ENCODE peak calls at places on chromosome 2, in nine cellular contexts. One of them, this sample, is unnamed.

GRCh38 chr2:10161206-10161931 is 38.8 kb downstream of the RRM2 start:
- DNase-seq in brain microvascular endothelial cell: peak
- DNase-seq in mesothelial cell of epicardium: no peak
- DNase-seq in A549: no peak
- DNase-seq in HFFc6: peak
- DNase-seq in pancreas: no peak
- DNase-seq in K562: no peak
- DNase-seq in dorsolateral prefrontal cortex: no peak
- DNase-seq in MM.1S: no peak
- DNase-seq in this sample: no peak

GRCh38 chr2:220076734-220077133 is 449.3 kb downstream of the SLC4A3 start:
- DNase-seq in brain microvascular endothelial cell: peak
- DNase-seq in mesothelial cell of epicardium: no peak
- DNase-seq in A549: no peak
- DNase-seq in HFFc6: peak
- DNase-seq in pancreas: no peak
- DNase-seq in K562: no peak
- DNase-seq in dorsolateral prefrontal cortex: no peak
- DNase-seq in MM.1S: no peak
- DNase-seq in this sample: no peak

GRCh38 chr2:88481937-88482336 is 29.4 kb upstream of the FOXI3 start:
- DNase-seq in brain microvascular endothelial cell: peak
- DNase-seq in mesothelial cell of epicardium: no peak
- DNase-seq in A549: no peak
- DNase-seq in HFFc6: peak
- DNase-seq in pancreas: no peak
- DNase-seq in K562: no peak
- DNase-seq in dorsolateral prefrontal cortex: no peak
- DNase-seq in MM.1S: no peak
- DNase-seq in this sample: no peak

GRCh38 chr2:233563663-233564430 is 2.7 kb downstream of the USP40 start:
- DNase-seq in brain microvascular endothelial cell: peak
- DNase-seq in mesothelial cell of epicardium: no peak
- DNase-seq in A549: no peak
- DNase-seq in HFFc6: no peak
- DNase-seq in pancreas: no peak
- DNase-seq in K562: no peak
- DNase-seq in dorsolateral prefrontal cortex: no peak
- DNase-seq in MM.1S: no peak
- DNase-seq in this sample: no peak

GRCh38 chr2:11175293-11175795 is 20.1 kb downstream of the SLC66A3 start:
- DNase-seq in brain microvascular endothelial cell: peak
- DNase-seq in mesothelial cell of epicardium: no peak
- DNase-seq in A549: no peak
- DNase-seq in HFFc6: peak
- DNase-seq in pancreas: no peak
- DNase-seq in K562: no peak
- DNase-seq in dorsolateral prefrontal cortex: no peak
- DNase-seq in MM.1S: no peak
- DNase-seq in this sample: no peak

GRCh38 chr2:42102606-42103450 is 55.0 kb downstream of the PKDCC start:
- DNase-seq in brain microvascular endothelial cell: peak
- DNase-seq in mesothelial cell of epicardium: peak
- DNase-seq in A549: no peak
- DNase-seq in HFFc6: no peak
- DNase-seq in pancreas: peak
- DNase-seq in K562: no peak
- DNase-seq in dorsolateral prefrontal cortex: no peak
- DNase-seq in MM.1S: no peak
- DNase-seq in this sample: no peak

GRCh38 chr2:203440671-203441070 is 94.4 kb downstream of the RAPH1 start:
- DNase-seq in brain microvascular endothelial cell: no peak
- DNase-seq in mesothelial cell of epicardium: no peak
- DNase-seq in A549: no peak
- DNase-seq in HFFc6: no peak
- DNase-seq in pancreas: no peak
- DNase-seq in K562: no peak
- DNase-seq in dorsolateral prefrontal cortex: no peak
- DNase-seq in MM.1S: no peak
- DNase-seq in this sample: no peak

GRCh38 chr2:71379086-71379485 is 47.5 kb downstream of the ZNF638 start:
- DNase-seq in brain microvascular endothelial cell: peak
- DNase-seq in mesothelial cell of epicardium: no peak
- DNase-seq in A549: no peak
- DNase-seq in HFFc6: peak
- DNase-seq in pancreas: no peak
- DNase-seq in K562: peak
- DNase-seq in dorsolateral prefrontal cortex: no peak
- DNase-seq in MM.1S: peak
- DNase-seq in this sample: no peak

GRCh38 chr2:147222506-147222905 is 622.3 kb upstream of the ACVR2A start:
- DNase-seq in brain microvascular endothelial cell: no peak
- DNase-seq in mesothelial cell of epicardium: no peak
- DNase-seq in A549: no peak
- DNase-seq in HFFc6: no peak
- DNase-seq in pancreas: no peak
- DNase-seq in K562: no peak
- DNase-seq in dorsolateral prefrontal cortex: no peak
- DNase-seq in MM.1S: no peak
- DNase-seq in this sample: no peak

GRCh38 chr2:213119061-213119809 is 32.2 kb downstream of the IKZF2 start:
- DNase-seq in brain microvascular endothelial cell: peak
- DNase-seq in mesothelial cell of epicardium: no peak
- DNase-seq in A549: no peak
- DNase-seq in HFFc6: peak
- DNase-seq in pancreas: no peak
- DNase-seq in K562: no peak
- DNase-seq in dorsolateral prefrontal cortex: no peak
- DNase-seq in MM.1S: no peak
- DNase-seq in this sample: no peak

GRCh38 chr2:84906900-84907714 is 1.7 kb downstream of the TMSB10 start:
- DNase-seq in brain microvascular endothelial cell: peak
- DNase-seq in mesothelial cell of epicardium: no peak
- DNase-seq in A549: peak
- DNase-seq in HFFc6: peak
- DNase-seq in pancreas: peak
- DNase-seq in K562: peak
- DNase-seq in dorsolateral prefrontal cortex: no peak
- DNase-seq in MM.1S: no peak
- DNase-seq in this sample: no peak

GRCh38 chr2:237475704-237476107 is 11.3 kb upstream of the MLPH start:
- DNase-seq in brain microvascular endothelial cell: peak
- DNase-seq in mesothelial cell of epicardium: no peak
- DNase-seq in A549: peak
- DNase-seq in HFFc6: peak
- DNase-seq in pancreas: no peak
- DNase-seq in K562: peak
- DNase-seq in dorsolateral prefrontal cortex: no peak
- DNase-seq in MM.1S: no peak
- DNase-seq in this sample: no peak

GRCh38 chr2:39718483-39718882 is 52.8 kb downstream of the TMEM178A start:
- DNase-seq in brain microvascular endothelial cell: no peak
- DNase-seq in mesothelial cell of epicardium: no peak
- DNase-seq in A549: no peak
- DNase-seq in HFFc6: no peak
- DNase-seq in pancreas: no peak
- DNase-seq in K562: no peak
- DNase-seq in dorsolateral prefrontal cortex: no peak
- DNase-seq in MM.1S: no peak
- DNase-seq in this sample: no peak

GRCh38 chr2:37589298-37589697 is 82.1 kb downstream of the CDC42EP3 start:
- DNase-seq in brain microvascular endothelial cell: no peak
- DNase-seq in mesothelial cell of epicardium: no peak
- DNase-seq in A549: no peak
- DNase-seq in HFFc6: peak
- DNase-seq in pancreas: no peak
- DNase-seq in K562: no peak
- DNase-seq in dorsolateral prefrontal cortex: no peak
- DNase-seq in MM.1S: no peak
- DNase-seq in this sample: no peak

DNA sequence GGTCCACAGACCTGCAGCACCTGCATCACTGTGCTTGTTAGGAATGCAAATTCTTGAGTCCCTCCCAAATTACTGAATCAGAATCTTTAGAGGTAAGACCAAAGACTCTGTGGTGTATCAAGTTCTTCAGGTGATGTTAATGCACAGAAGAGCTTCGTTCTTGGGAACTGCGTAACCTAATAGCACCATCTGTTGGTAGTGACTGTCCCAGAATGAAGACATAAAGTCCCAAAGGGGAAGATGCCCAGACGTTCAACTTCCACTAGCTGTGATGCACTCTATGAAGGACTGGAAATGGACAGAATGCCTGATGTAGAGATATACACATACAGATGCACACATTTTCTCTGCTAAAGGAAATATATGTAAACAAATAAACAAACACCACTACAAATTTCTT is 576.0 kb downstream of the LRP1B start:
- DNase-seq in brain microvascular endothelial cell: peak
- DNase-seq in mesothelial cell of epicardium: no peak
- DNase-seq in A549: peak
- DNase-seq in HFFc6: peak
- DNase-seq in pancreas: no peak
- DNase-seq in K562: no peak
- DNase-seq in dorsolateral prefrontal cortex: no peak
- DNase-seq in MM.1S: peak
- DNase-seq in this sample: no peak
- TF ChIP-seq CTCF in brain microvascular endothelial cell: peak
- TF ChIP-seq CTCF in mesothelial cell of epicardium: no peak
- TF ChIP-seq CTCF in A549: peak
- TF ChIP-seq CTCF in HFFc6: peak
- TF ChIP-seq CTCF in pancreas: no peak
- TF ChIP-seq CTCF in K562: no peak
- TF ChIP-seq CTCF in dorsolateral prefrontal cortex: peak
- TF ChIP-seq CTCF in MM.1S: peak
- TF ChIP-seq CTCF in this sample: peak

DNA sequence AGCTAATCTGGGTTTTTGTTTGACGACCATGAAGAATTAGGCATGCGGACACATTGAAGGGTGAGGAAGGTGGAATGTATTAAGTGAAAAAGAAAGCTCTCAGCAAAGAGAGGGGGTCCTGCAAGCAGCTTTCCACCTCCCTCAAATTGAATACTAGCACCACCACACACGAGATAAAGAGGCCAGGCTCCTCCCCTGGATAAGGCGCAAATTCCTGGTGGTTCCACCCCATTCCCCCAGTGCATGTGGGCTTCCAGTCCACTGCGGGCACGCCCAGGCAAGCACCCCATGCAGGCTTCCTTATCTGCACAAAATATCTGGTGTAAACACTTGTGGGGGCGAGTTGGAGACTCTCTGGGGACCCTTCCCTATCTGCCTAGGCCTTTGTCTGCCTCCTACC is 857.3 kb downstream of the CPS1 start:
- DNase-seq in brain microvascular endothelial cell: no peak
- DNase-seq in mesothelial cell of epicardium: no peak
- DNase-seq in A549: no peak
- DNase-seq in HFFc6: no peak
- DNase-seq in pancreas: no peak
- DNase-seq in K562: no peak
- DNase-seq in dorsolateral prefrontal cortex: no peak
- DNase-seq in MM.1S: no peak
- DNase-seq in this sample: no peak
- TF ChIP-seq CTCF in brain microvascular endothelial cell: no peak
- TF ChIP-seq CTCF in mesothelial cell of epicardium: no peak
- TF ChIP-seq CTCF in A549: no peak
- TF ChIP-seq CTCF in HFFc6: no peak
- TF ChIP-seq CTCF in pancreas: no peak
- TF ChIP-seq CTCF in K562: no peak
- TF ChIP-seq CTCF in dorsolateral prefrontal cortex: no peak
- TF ChIP-seq CTCF in MM.1S: no peak
- TF ChIP-seq CTCF in this sample: no peak

GRCh38 chr2:130154773-130155765 is 10.2 kb upstream of the CCDC74B start:
- DNase-seq in brain microvascular endothelial cell: no peak
- DNase-seq in mesothelial cell of epicardium: no peak
- DNase-seq in A549: no peak
- DNase-seq in HFFc6: no peak
- DNase-seq in pancreas: no peak
- DNase-seq in K562: no peak
- DNase-seq in dorsolateral prefrontal cortex: no peak
- DNase-seq in MM.1S: no peak
- DNase-seq in this sample: no peak
- TF ChIP-seq CTCF in brain microvascular endothelial cell: no peak
- TF ChIP-seq CTCF in mesothelial cell of epicardium: no peak
- TF ChIP-seq CTCF in A549: no peak
- TF ChIP-seq CTCF in HFFc6: no peak
- TF ChIP-seq CTCF in pancreas: no peak
- TF ChIP-seq CTCF in K562: no peak
- TF ChIP-seq CTCF in dorsolateral prefrontal cortex: no peak
- TF ChIP-seq CTCF in MM.1S: no peak
- TF ChIP-seq CTCF in this sample: no peak

DNA sequence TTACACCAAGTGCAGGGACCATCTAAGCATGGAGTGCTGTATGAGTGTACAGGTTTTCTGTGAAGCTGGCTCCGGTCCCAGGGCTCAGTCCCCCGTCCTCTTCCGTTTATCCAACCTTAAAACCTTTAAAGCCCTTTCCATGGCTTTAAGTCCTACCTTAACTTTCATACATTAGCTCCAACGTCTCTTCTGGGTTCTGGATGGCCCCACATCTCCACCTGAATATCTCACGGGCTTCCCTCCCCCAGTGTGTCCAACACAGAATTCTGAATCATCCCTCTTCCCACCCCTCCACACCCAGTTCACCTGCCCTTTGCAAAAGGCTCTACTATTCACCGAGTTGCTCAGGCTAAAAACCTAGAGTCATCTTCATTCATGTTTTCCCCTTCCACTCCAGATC is 12.8 kb downstream of the ARHGAP25 start:
- DNase-seq in brain microvascular endothelial cell: no peak
- DNase-seq in mesothelial cell of epicardium: no peak
- DNase-seq in A549: no peak
- DNase-seq in HFFc6: no peak
- DNase-seq in pancreas: no peak
- DNase-seq in K562: no peak
- DNase-seq in dorsolateral prefrontal cortex: no peak
- DNase-seq in MM.1S: no peak
- DNase-seq in this sample: no peak
- TF ChIP-seq CTCF in brain microvascular endothelial cell: no peak
- TF ChIP-seq CTCF in mesothelial cell of epicardium: no peak
- TF ChIP-seq CTCF in A549: no peak
- TF ChIP-seq CTCF in HFFc6: no peak
- TF ChIP-seq CTCF in pancreas: no peak
- TF ChIP-seq CTCF in K562: no peak
- TF ChIP-seq CTCF in dorsolateral prefrontal cortex: no peak
- TF ChIP-seq CTCF in MM.1S: no peak
- TF ChIP-seq CTCF in this sample: no peak